ENCODE peak calls at places on chromosomes 1 and 21, in four cellular contexts. D, E, X and J are unnamed samples.

GRCh38 chr1:193185861-193186714 is at the start of gene B3GALT2:
- DNase-seq in D (no peak), E (no peak), X (no peak), J (no peak)

GRCh38 chr21:44911384-44912157 is 9.1 kb downstream of the ITGB2 start:
- DNase-seq in D (peak), E (peak), X (no peak), J (peak)

GRCh38 chr1:201721131-201722049 is 107.6 kb upstream of the IPO9 start:
- DNase-seq in D (no peak), E (no peak), X (no peak), J (no peak)

GRCh38 chr1:244874974-244875579 is 10.7 kb upstream of the HNRNPU start:
- DNase-seq in D (no peak), E (no peak), X (no peak), J (no peak)

GRCh38 chr1:111399792-111400610 is 27.5 kb downstream of the OVGP1 start:
- DNase-seq in D (no peak), E (peak), X (peak), J (no peak)

GRCh38 chr1:168421399-168422004 is 122.3 kb downstream of the XCL2 start:
- DNase-seq in D (no peak), E (no peak), X (no peak), J (no peak)

GRCh38 chr1:109815809-109816791 is 52.4 kb upstream of the EPS8L3 start:
- DNase-seq in D (peak), E (no peak), X (no peak), J (no peak)

GRCh38 chr1:153610334-153611023 is 2.5 kb downstream of the S100A16 start:
- DNase-seq in D (no peak), E (peak), X (no peak), J (no peak)

GRCh38 chr1:50917128-50917795 is 42.8 kb downstream of the FAF1 start:
- DNase-seq in D (no peak), E (no peak), X (no peak), J (no peak)

GRCh38 chr1:19616489-19616888 is 27.6 kb upstream of the NBL1 start:
- DNase-seq in D (no peak), E (no peak), X (no peak), J (no peak)

GRCh38 chr1:231734417-231734816 is 107.8 kb downstream of the DISC1 start:
- DNase-seq in D (no peak), E (no peak), X (no peak), J (no peak)

GRCh38 chr21:16071082-16071481 is 341.3 kb downstream of the USP25 start:
- DNase-seq in D (no peak), E (no peak), X (no peak), J (no peak)

GRCh38 chr1:153404086-153404635 is 12.2 kb upstream of the S100A7A start:
- DNase-seq in D (no peak), E (no peak), X (no peak), J (no peak)

GRCh38 chr21:36288651-36289243 is 31.2 kb upstream of the MORC3 start:
- DNase-seq in D (no peak), E (no peak), X (no peak), J (no peak)

GRCh38 chr1:12052008-12052573 is 11.0 kb upstream of the TNFRSF8 start:
- DNase-seq in D (peak), E (no peak), X (no peak), J (peak)

GRCh38 chr1:90201467-90202358 is 206.8 kb downstream of the ZNF326 start:
- DNase-seq in D (peak), E (no peak), X (no peak), J (no peak)